ENCODE peak calls at places on chromosome 16, in six cellular contexts. N is NCI-H446; A is stimulated activated CD4-positive, alpha-beta T cell treated with anti-CD3 and anti-CD28 coated beads, Interleukin-2, amount 100 ng/mL, for 24 hours; V is cerebellum; G is NCI-H1092; H is Panc1. R is an unnamed sample.

GRCh38 chr16:58011652-58012051 is 10.4 kb downstream of the USB1 start:
- DNase-seq in G (no peak), H (no peak), A (no peak), V (no peak), N (no peak), R (no peak)

GRCh38 chr16:10756574-10756973 is 12.9 kb downstream of the NUBP1 start:
- DNase-seq in N (no peak), H (no peak), A (no peak), G (no peak), V (no peak), R (no peak)

GRCh38 chr16:3282103-3282746 is 1.1 kb upstream of the ZNF263 start:
- DNase-seq in H (no peak), N (no peak), V (no peak), A (no peak), G (peak; percentile 65), R (no peak)

GRCh38 chr16:53413864-53414263 is 20.4 kb upstream of the RBL2 start:
- DNase-seq in N (no peak), G (no peak), V (no peak), A (no peak), H (no peak), R (no peak)

GRCh38 chr16:87538594-87538993 is 45.8 kb upstream of the ZCCHC14 start:
- DNase-seq in A (no peak), G (no peak), H (no peak), V (no peak), N (no peak), R (no peak)

GRCh38 chr16:2267913-2268666 is at the start of gene RNPS1:
- DNase-seq in N (peak; percentile 97), G (peak; percentile 94), A (peak; percentile 95), H (peak; percentile 78), V (peak; percentile 98), R (peak; percentile 90)

GRCh38 chr16:49260956-49261530 is 20.6 kb downstream of the CBLN1 start:
- DNase-seq in V (no peak), H (no peak), A (no peak), G (no peak), N (no peak), R (no peak)

GRCh38 chr16:24102120-24102740 is 153.9 kb upstream of the CACNG3 start:
- DNase-seq in H (no peak), A (no peak), G (peak; percentile 64), N (no peak), V (no peak), R (no peak)

GRCh38 chr16:46649571-46649970 is 28.4 kb upstream of the SHCBP1 start:
- DNase-seq in N (no peak), A (no peak), G (no peak), H (no peak), V (no peak), R (no peak)

GRCh38 chr16:67349172-67349571 is 22.6 kb downstream of the LRRC36 start:
- DNase-seq in V (no peak), G (peak; percentile 20), A (no peak), N (peak; percentile 8), H (no peak), R (peak; percentile 41)

GRCh38 chr16:23500212-23500865 is 10.0 kb downstream of the GGA2 start:
- DNase-seq in G (no peak), A (no peak), V (peak; percentile 25), H (no peak), N (no peak), R (no peak)

GRCh38 chr16:2786061-2786825 is 1.1 kb downstream of the PRSS33 start:
- DNase-seq in A (no peak), G (no peak), N (no peak), V (no peak), H (no peak), R (no peak)